ENCODE peak calls at places on chromosomes 3 and 15, in seven cellular contexts. R is SW 1271; X is AG09309; I is activated CD4-positive, alpha-beta T cell treated with anti-CD3 and anti-CD28 coated beads, Interleukin-2, amount 10 ng/mL, durations not matched to agents 7 days and 5 days; Y is fibroblast of mammary gland; B is RPMI7951; G is HS-5. Q is an unnamed sample.
A peak's percentile ranks its signal among the peaks of the same experiment; 100 is the strongest.

GRCh38 chr3:30518872-30519271 is 87.5 kb upstream of the TGFBR2 start:
- DNase-seq in R (no peak), X (no peak), I (no peak), Y (peak; percentile 43), B (no peak), G (no peak), Q (no peak)

GRCh38 chr3:124700880-124701684 is 29.2 kb upstream of the UMPS start:
- DNase-seq in R (no peak), X (no peak), I (no peak), Y (peak; percentile 51), B (peak; percentile 66), G (no peak), Q (no peak)

GRCh38 chr15:100001405-100001804 is 268.2 kb upstream of the LYSMD4 start:
- DNase-seq in R (no peak), X (no peak), I (no peak), Y (peak; percentile 1), B (peak; percentile 20), G (no peak), Q (no peak)

GRCh38 chr15:35112346-35112745 is 27.3 kb upstream of the NANOGP8 start:
- DNase-seq in R (no peak), X (no peak), I (no peak), Y (no peak), B (no peak), G (no peak), Q (no peak)

GRCh38 chr3:197613187-197613586 is 57.4 kb upstream of the BDH1 start:
- DNase-seq in R (no peak), X (no peak), I (peak; percentile 46), Y (no peak), B (no peak), G (no peak), Q (no peak)

GRCh38 chr3:108589998-108590323 is 439 bp downstream of the DZIP3 start:
- DNase-seq in R (no peak), X (no peak), I (no peak), Y (no peak), B (no peak), G (no peak), Q (no peak)

GRCh38 chr3:57184516-57184915 is 15.3 kb downstream of the HESX1 start:
- DNase-seq in R (no peak), X (no peak), I (no peak), Y (peak; percentile 50), B (peak; percentile 13), G (no peak), Q (no peak)

GRCh38 chr15:77630956-77631789 is 1.5 kb downstream of the LINGO1 start:
- DNase-seq in R (no peak), X (no peak), I (no peak), Y (no peak), B (no peak), G (no peak), Q (no peak)

GRCh38 chr3:41148446-41148845 is 50.9 kb upstream of the CTNNB1 start:
- DNase-seq in R (no peak), X (no peak), I (no peak), Y (no peak), B (peak; percentile 73), G (no peak), Q (no peak)

GRCh38 chr3:108662141-108662738 is 72.7 kb downstream of the DZIP3 start:
- DNase-seq in R (peak; percentile 28), X (peak; percentile 66), I (peak; percentile 77), Y (peak; percentile 83), B (peak; percentile 63), G (peak; percentile 43), Q (peak; percentile 77)

GRCh38 chr3:182729903-182730674 is 63.2 kb upstream of the ATP11B start:
- DNase-seq in R (no peak), X (no peak), I (no peak), Y (no peak), B (no peak), G (no peak), Q (no peak)

GRCh38 chr3:194913281-194913680 is 227.6 kb downstream of the FAM43A start:
- DNase-seq in R (no peak), X (no peak), I (no peak), Y (no peak), B (no peak), G (no peak), Q (no peak)